ENCODE peak calls at places on chromosomes 12 and 14, in eight cellular contexts. One of them, this sample, is unnamed.

GRCh38 chr12:52045794-52046199 is 5.4 kb upstream of the NR4A1 start:
- DNase-seq in hepatic stellate cell: no peak
- DNase-seq in CD4-positive, alpha-beta memory T cell: no peak
- DNase-seq in left lung: peak
- DNase-seq in COR-L47: no peak
- DNase-seq in NCI-H2081: no peak
- DNase-seq in tibial nerve: no peak
- DNase-seq in KBM-7: peak
- DNase-seq in this sample: no peak

GRCh38 chr14:36580856-36581831 is 1.3 kb downstream of the NKX2-8 start:
- DNase-seq in hepatic stellate cell: peak
- DNase-seq in CD4-positive, alpha-beta memory T cell: no peak
- DNase-seq in left lung: peak
- DNase-seq in COR-L47: peak
- DNase-seq in NCI-H2081: peak
- DNase-seq in tibial nerve: no peak
- DNase-seq in KBM-7: no peak
- DNase-seq in this sample: no peak

GRCh38 chr12:47935196-47935595 is 28.2 kb upstream of the TMEM106C start:
- DNase-seq in hepatic stellate cell: peak
- DNase-seq in CD4-positive, alpha-beta memory T cell: no peak
- DNase-seq in left lung: peak
- DNase-seq in COR-L47: no peak
- DNase-seq in NCI-H2081: no peak
- DNase-seq in tibial nerve: no peak
- DNase-seq in KBM-7: no peak
- DNase-seq in this sample: no peak

GRCh38 chr12:12719496-12719895 is 2.3 kb downstream of the CDKN1B start:
- DNase-seq in hepatic stellate cell: no peak
- DNase-seq in CD4-positive, alpha-beta memory T cell: no peak
- DNase-seq in left lung: no peak
- DNase-seq in COR-L47: no peak
- DNase-seq in NCI-H2081: no peak
- DNase-seq in tibial nerve: no peak
- DNase-seq in KBM-7: peak
- DNase-seq in this sample: no peak

GRCh38 chr14:52351561-52352491 is 37.7 kb downstream of the PTGER2 start:
- DNase-seq in hepatic stellate cell: no peak
- DNase-seq in CD4-positive, alpha-beta memory T cell: peak
- DNase-seq in left lung: no peak
- DNase-seq in COR-L47: no peak
- DNase-seq in NCI-H2081: no peak
- DNase-seq in tibial nerve: no peak
- DNase-seq in KBM-7: peak
- DNase-seq in this sample: no peak

GRCh38 chr12:3777206-3777809 is 24.4 kb upstream of the CRACR2A start:
- DNase-seq in hepatic stellate cell: peak
- DNase-seq in CD4-positive, alpha-beta memory T cell: no peak
- DNase-seq in left lung: no peak
- DNase-seq in COR-L47: peak
- DNase-seq in NCI-H2081: peak
- DNase-seq in tibial nerve: no peak
- DNase-seq in KBM-7: peak
- DNase-seq in this sample: peak

GRCh38 chr12:120314220-120314619 is 12.1 kb downstream of the SIRT4 start:
- DNase-seq in hepatic stellate cell: no peak
- DNase-seq in CD4-positive, alpha-beta memory T cell: no peak
- DNase-seq in left lung: no peak
- DNase-seq in COR-L47: no peak
- DNase-seq in NCI-H2081: no peak
- DNase-seq in tibial nerve: no peak
- DNase-seq in KBM-7: no peak
- DNase-seq in this sample: no peak

GRCh38 chr12:97921957-97922722 is 459.5 kb downstream of the RMST start:
- DNase-seq in hepatic stellate cell: no peak
- DNase-seq in CD4-positive, alpha-beta memory T cell: no peak
- DNase-seq in left lung: no peak
- DNase-seq in COR-L47: no peak
- DNase-seq in NCI-H2081: no peak
- DNase-seq in tibial nerve: no peak
- DNase-seq in KBM-7: no peak
- DNase-seq in this sample: no peak

GRCh38 chr12:121708313-121709063 is 4.1 kb upstream of the TMEM120B start:
- DNase-seq in hepatic stellate cell: no peak
- DNase-seq in CD4-positive, alpha-beta memory T cell: no peak
- DNase-seq in left lung: no peak
- DNase-seq in COR-L47: no peak
- DNase-seq in NCI-H2081: no peak
- DNase-seq in tibial nerve: no peak
- DNase-seq in KBM-7: no peak
- DNase-seq in this sample: no peak

GRCh38 chr14:103629503-103630121 is 601 bp downstream of the KLC1 start:
- DNase-seq in hepatic stellate cell: peak
- DNase-seq in CD4-positive, alpha-beta memory T cell: peak
- DNase-seq in left lung: peak
- DNase-seq in COR-L47: peak
- DNase-seq in NCI-H2081: peak
- DNase-seq in tibial nerve: no peak
- DNase-seq in KBM-7: peak
- DNase-seq in this sample: peak

GRCh38 chr12:81888341-81888740 is 129.2 kb upstream of the PPFIA2 start:
- DNase-seq in hepatic stellate cell: no peak
- DNase-seq in CD4-positive, alpha-beta memory T cell: no peak
- DNase-seq in left lung: no peak
- DNase-seq in COR-L47: no peak
- DNase-seq in NCI-H2081: no peak
- DNase-seq in tibial nerve: no peak
- DNase-seq in KBM-7: no peak
- DNase-seq in this sample: no peak

GRCh38 chr14:47269788-47270492 is 405.5 kb downstream of the MDGA2 start:
- DNase-seq in hepatic stellate cell: no peak
- DNase-seq in CD4-positive, alpha-beta memory T cell: no peak
- DNase-seq in left lung: no peak
- DNase-seq in COR-L47: no peak
- DNase-seq in NCI-H2081: no peak
- DNase-seq in tibial nerve: no peak
- DNase-seq in KBM-7: no peak
- DNase-seq in this sample: no peak

GRCh38 chr14:92122351-92122677 is 545 bp downstream of the CPSF2 start:
- DNase-seq in hepatic stellate cell: no peak
- DNase-seq in CD4-positive, alpha-beta memory T cell: no peak
- DNase-seq in left lung: peak
- DNase-seq in COR-L47: no peak
- DNase-seq in NCI-H2081: peak
- DNase-seq in tibial nerve: no peak
- DNase-seq in KBM-7: no peak
- DNase-seq in this sample: peak

GRCh38 chr12:121513464-121514183 is 67.2 kb downstream of the KDM2B start:
- DNase-seq in hepatic stellate cell: no peak
- DNase-seq in CD4-positive, alpha-beta memory T cell: no peak
- DNase-seq in left lung: no peak
- DNase-seq in COR-L47: peak
- DNase-seq in NCI-H2081: peak
- DNase-seq in tibial nerve: no peak
- DNase-seq in KBM-7: peak
- DNase-seq in this sample: peak

GRCh38 chr12:119167904-119168303 is 10.8 kb upstream of the HSPB8 start:
- DNase-seq in hepatic stellate cell: no peak
- DNase-seq in CD4-positive, alpha-beta memory T cell: no peak
- DNase-seq in left lung: no peak
- DNase-seq in COR-L47: no peak
- DNase-seq in NCI-H2081: no peak
- DNase-seq in tibial nerve: no peak
- DNase-seq in KBM-7: no peak
- DNase-seq in this sample: no peak

GRCh38 chr12:55822228-55822627 is 4.4 kb downstream of the ORMDL2 start:
- DNase-seq in hepatic stellate cell: no peak
- DNase-seq in CD4-positive, alpha-beta memory T cell: no peak
- DNase-seq in left lung: no peak
- DNase-seq in COR-L47: no peak
- DNase-seq in NCI-H2081: no peak
- DNase-seq in tibial nerve: no peak
- DNase-seq in KBM-7: no peak
- DNase-seq in this sample: no peak

GRCh38 chr12:123471374-123472068 is 13.6 kb downstream of the SNRNP35 start:
- DNase-seq in hepatic stellate cell: peak
- DNase-seq in CD4-positive, alpha-beta memory T cell: no peak
- DNase-seq in left lung: no peak
- DNase-seq in COR-L47: no peak
- DNase-seq in NCI-H2081: no peak
- DNase-seq in tibial nerve: no peak
- DNase-seq in KBM-7: no peak
- DNase-seq in this sample: no peak

GRCh38 chr12:16184691-16185090 is 92.8 kb downstream of the SLC15A5 start:
- DNase-seq in hepatic stellate cell: no peak
- DNase-seq in CD4-positive, alpha-beta memory T cell: no peak
- DNase-seq in left lung: no peak
- DNase-seq in COR-L47: no peak
- DNase-seq in NCI-H2081: no peak
- DNase-seq in tibial nerve: no peak
- DNase-seq in KBM-7: no peak
- DNase-seq in this sample: no peak

GRCh38 chr12:104471336-104471735 is 14.6 kb downstream of the CHST11 start:
- DNase-seq in hepatic stellate cell: no peak
- DNase-seq in CD4-positive, alpha-beta memory T cell: no peak
- DNase-seq in left lung: no peak
- DNase-seq in COR-L47: no peak
- DNase-seq in NCI-H2081: no peak
- DNase-seq in tibial nerve: no peak
- DNase-seq in KBM-7: peak
- DNase-seq in this sample: no peak

GRCh38 chr14:106491851-106492250 is 965.5 kb downstream of the TMEM121 start:
- DNase-seq in hepatic stellate cell: no peak
- DNase-seq in CD4-positive, alpha-beta memory T cell: no peak
- DNase-seq in left lung: no peak
- DNase-seq in COR-L47: peak
- DNase-seq in NCI-H2081: no peak
- DNase-seq in tibial nerve: no peak
- DNase-seq in KBM-7: peak
- DNase-seq in this sample: no peak

GRCh38 chr12:93790472-93791152 is 113.4 kb downstream of the CRADD start:
- DNase-seq in hepatic stellate cell: no peak
- DNase-seq in CD4-positive, alpha-beta memory T cell: no peak
- DNase-seq in left lung: no peak
- DNase-seq in COR-L47: no peak
- DNase-seq in NCI-H2081: no peak
- DNase-seq in tibial nerve: no peak
- DNase-seq in KBM-7: no peak
- DNase-seq in this sample: peak

GRCh38 chr12:10861366-10861765 is 12.1 kb upstream of the PRR4 start:
- DNase-seq in hepatic stellate cell: no peak
- DNase-seq in CD4-positive, alpha-beta memory T cell: no peak
- DNase-seq in left lung: no peak
- DNase-seq in COR-L47: no peak
- DNase-seq in NCI-H2081: no peak
- DNase-seq in tibial nerve: no peak
- DNase-seq in KBM-7: no peak
- DNase-seq in this sample: no peak

GRCh38 chr12:31732926-31733548 is 4.2 kb upstream of the AMN1 start:
- DNase-seq in hepatic stellate cell: peak
- DNase-seq in CD4-positive, alpha-beta memory T cell: peak
- DNase-seq in left lung: no peak
- DNase-seq in COR-L47: no peak
- DNase-seq in NCI-H2081: no peak
- DNase-seq in tibial nerve: no peak
- DNase-seq in KBM-7: no peak
- DNase-seq in this sample: no peak

GRCh38 chr14:34498684-34499412 is 36.8 kb upstream of the SPTSSA start:
- DNase-seq in hepatic stellate cell: no peak
- DNase-seq in CD4-positive, alpha-beta memory T cell: no peak
- DNase-seq in left lung: no peak
- DNase-seq in COR-L47: peak
- DNase-seq in NCI-H2081: peak
- DNase-seq in tibial nerve: no peak
- DNase-seq in KBM-7: peak
- DNase-seq in this sample: peak

GRCh38 chr12:79140711-79141110 is 276.1 kb downstream of the SYT1 start:
- DNase-seq in hepatic stellate cell: no peak
- DNase-seq in CD4-positive, alpha-beta memory T cell: no peak
- DNase-seq in left lung: no peak
- DNase-seq in COR-L47: no peak
- DNase-seq in NCI-H2081: no peak
- DNase-seq in tibial nerve: no peak
- DNase-seq in KBM-7: no peak
- DNase-seq in this sample: no peak

GRCh38 chr12:109844983-109845841 is 12.0 kb upstream of the TRPV4 start:
- DNase-seq in hepatic stellate cell: peak
- DNase-seq in CD4-positive, alpha-beta memory T cell: peak
- DNase-seq in left lung: peak
- DNase-seq in COR-L47: peak
- DNase-seq in NCI-H2081: peak
- DNase-seq in tibial nerve: peak
- DNase-seq in KBM-7: peak
- DNase-seq in this sample: peak

GRCh38 chr12:131103614-131104463 is 150.1 kb downstream of the ADGRD1 start:
- DNase-seq in hepatic stellate cell: no peak
- DNase-seq in CD4-positive, alpha-beta memory T cell: no peak
- DNase-seq in left lung: peak
- DNase-seq in COR-L47: no peak
- DNase-seq in NCI-H2081: no peak
- DNase-seq in tibial nerve: peak
- DNase-seq in KBM-7: no peak
- DNase-seq in this sample: no peak

GRCh38 chr12:9064815-9065606 is 50.7 kb downstream of the A2M start:
- DNase-seq in hepatic stellate cell: peak
- DNase-seq in CD4-positive, alpha-beta memory T cell: peak
- DNase-seq in left lung: peak
- DNase-seq in COR-L47: no peak
- DNase-seq in NCI-H2081: peak
- DNase-seq in tibial nerve: peak
- DNase-seq in KBM-7: no peak
- DNase-seq in this sample: no peak

GRCh38 chr12:56979628-56980027 is 22.2 kb upstream of the RDH16 start:
- DNase-seq in hepatic stellate cell: no peak
- DNase-seq in CD4-positive, alpha-beta memory T cell: no peak
- DNase-seq in left lung: no peak
- DNase-seq in COR-L47: no peak
- DNase-seq in NCI-H2081: no peak
- DNase-seq in tibial nerve: no peak
- DNase-seq in KBM-7: no peak
- DNase-seq in this sample: no peak

GRCh38 chr12:29739279-29739991 is 44.3 kb downstream of the TMTC1 start:
- DNase-seq in hepatic stellate cell: no peak
- DNase-seq in CD4-positive, alpha-beta memory T cell: no peak
- DNase-seq in left lung: no peak
- DNase-seq in COR-L47: no peak
- DNase-seq in NCI-H2081: no peak
- DNase-seq in tibial nerve: no peak
- DNase-seq in KBM-7: no peak
- DNase-seq in this sample: no peak

GRCh38 chr14:103628684-103629502 is at the start of gene KLC1:
- DNase-seq in hepatic stellate cell: peak
- DNase-seq in CD4-positive, alpha-beta memory T cell: peak
- DNase-seq in left lung: peak
- DNase-seq in COR-L47: peak
- DNase-seq in NCI-H2081: peak
- DNase-seq in tibial nerve: peak
- DNase-seq in KBM-7: peak
- DNase-seq in this sample: peak

GRCh38 chr12:121866331-121866730 is 7.7 kb upstream of the HPD start:
- DNase-seq in hepatic stellate cell: no peak
- DNase-seq in CD4-positive, alpha-beta memory T cell: no peak
- DNase-seq in left lung: no peak
- DNase-seq in COR-L47: no peak
- DNase-seq in NCI-H2081: no peak
- DNase-seq in tibial nerve: no peak
- DNase-seq in KBM-7: no peak
- DNase-seq in this sample: no peak

GRCh38 chr14:104268725-104269436 is 130.5 kb downstream of the KIF26A start:
- DNase-seq in hepatic stellate cell: no peak
- DNase-seq in CD4-positive, alpha-beta memory T cell: no peak
- DNase-seq in left lung: peak
- DNase-seq in COR-L47: no peak
- DNase-seq in NCI-H2081: no peak
- DNase-seq in tibial nerve: no peak
- DNase-seq in KBM-7: no peak
- DNase-seq in this sample: no peak

GRCh38 chr12:53495903-53496751 is 3.1 kb downstream of the MAP3K12 start:
- DNase-seq in hepatic stellate cell: peak
- DNase-seq in CD4-positive, alpha-beta memory T cell: no peak
- DNase-seq in left lung: peak
- DNase-seq in COR-L47: no peak
- DNase-seq in NCI-H2081: no peak
- DNase-seq in tibial nerve: peak
- DNase-seq in KBM-7: peak
- DNase-seq in this sample: no peak